ENCODE peak calls at places on chromosomes 2 and 18, in seven cellular contexts. M, O, Y, C, A, Z and U are unnamed samples.
A peak's percentile ranks its signal among the peaks of the same experiment; 100 is the strongest.

GRCh38 chr2:97713296-97714083 is at the start of gene ZAP70:
- DNase-seq in M (no peak), Z (no peak), Y (no peak), A (no peak), C (no peak), O (no peak), U (no peak)

GRCh38 chr18:35408843-35409261 is 31.7 kb upstream of the ZNF396 start:
- DNase-seq in M (no peak), Z (no peak), A (no peak), Y (no peak), O (no peak), C (no peak), U (no peak)

GRCh38 chr2:176854878-176855277 is 357.7 kb upstream of the HNRNPA3 start:
- DNase-seq in M (no peak), A (no peak), Z (no peak), Y (no peak), O (no peak), C (no peak), U (no peak)

GRCh38 chr2:204604061-204604460 is 58.8 kb downstream of the PARD3B start:
- DNase-seq in A (no peak), C (peak; percentile 14), M (peak; percentile 31), Y (no peak), Z (no peak), O (no peak), U (no peak)

GRCh38 chr2:169641464-169641863 is 52.7 kb downstream of the CFAP210 start:
- DNase-seq in A (no peak), C (no peak), M (peak; percentile 56), Z (no peak), Y (no peak), O (no peak), U (no peak)

GRCh38 chr2:121485039-121485438 is 45.6 kb upstream of the RNU4ATAC start:
- DNase-seq in C (no peak), A (no peak), Y (no peak), Z (peak; percentile 34), O (peak; percentile 77), M (peak; percentile 84), U (no peak)

GRCh38 chr2:79993144-79993543 is 311.4 kb downstream of the LRRTM1 start:
- DNase-seq in A (no peak), Y (no peak), Z (no peak), C (no peak), M (no peak), O (no peak), U (no peak)

GRCh38 chr2:127675335-127676261 is at the start of gene LIMS2:
- DNase-seq in Y (peak; percentile 47), O (peak; percentile 50), A (peak; percentile 66), M (peak; percentile 33), C (peak; percentile 71), Z (peak; percentile 15), U (no peak)

GRCh38 chr2:172169611-172170010 is 66.9 kb upstream of the DLX2 start:
- DNase-seq in Z (no peak), O (no peak), A (no peak), Y (no peak), M (no peak), C (no peak), U (no peak)

GRCh38 chr2:222655406-222655747 is 515 bp downstream of the FARSB start:
- DNase-seq in O (peak; percentile 23), Y (no peak), Z (no peak), M (peak; percentile 23), C (peak; percentile 48), A (no peak), U (no peak)

GRCh38 chr2:214077727-214078126 is 333.1 kb upstream of the VWC2L start:
- DNase-seq in Z (no peak), C (no peak), O (no peak), A (no peak), M (no peak), Y (no peak), U (no peak)

GRCh38 chr18:57075716-57076400 is 71.0 kb upstream of the BOD1L2 start:
- DNase-seq in A (no peak), C (no peak), Y (peak; percentile 67), Z (no peak), M (no peak), O (no peak), U (peak; percentile 73)

GRCh38 chr2:119741001-119741400 is 18.7 kb upstream of the PTPN4 start:
- DNase-seq in M (no peak), Y (no peak), C (no peak), O (no peak), A (no peak), Z (no peak), U (no peak)

GRCh38 chr2:675460-675859 is 1.7 kb downstream of the TMEM18 start:
- DNase-seq in M (peak; percentile 23), Z (no peak), Y (no peak), A (no peak), O (no peak), C (no peak), U (no peak)

GRCh38 chr2:172097557-172098131 is 5.1 kb downstream of the DLX2 start:
- DNase-seq in M (no peak), O (peak; percentile 38), C (no peak), A (peak; percentile 48), Z (no peak), Y (no peak), U (peak; percentile 32)

GRCh38 chr2:120710256-120710655 is 25.4 kb upstream of the GLI2 start:
- DNase-seq in M (peak; percentile 79), C (peak; percentile 87), A (no peak), O (no peak), Z (no peak), Y (no peak), U (no peak)

GRCh38 chr2:136010126-136010525 is 24.7 kb upstream of the DARS1 start:
- DNase-seq in M (peak; percentile 72), Z (no peak), Y (no peak), O (no peak), C (no peak), A (no peak), U (no peak)

GRCh38 chr2:95389256-95390119 is 13.0 kb upstream of the FAHD2A start:
- DNase-seq in Y (peak; percentile 86), A (peak; percentile 89), Z (peak; percentile 56), C (peak; percentile 43), M (peak; percentile 49), O (peak; percentile 79), U (peak; percentile 62)

GRCh38 chr2:37916512-37917082 is 8.5 kb upstream of the RMDN2 start:
- DNase-seq in O (no peak), M (peak; percentile 96), Z (peak; percentile 62), A (no peak), Y (no peak), C (no peak), U (no peak)

GRCh38 chr2:108447947-108448677 is 894 bp upstream of the GCC2 start:
- DNase-seq in A (no peak), Y (no peak), C (no peak), M (no peak), O (no peak), Z (no peak), U (no peak)

GRCh38 chr2:196453613-196454047 is 185.9 kb upstream of the CCDC150 start:
- DNase-seq in Z (peak; percentile 19), M (peak; percentile 63), O (peak; percentile 69), A (no peak), Y (peak; percentile 36), C (peak; percentile 36), U (peak; percentile 21)

GRCh38 chr18:63430526-63430925 is 8.2 kb upstream of the VPS4B start:
- DNase-seq in C (no peak), O (no peak), Y (no peak), M (no peak), A (no peak), Z (no peak), U (no peak)

GRCh38 chr2:54088191-54088634 is 27.2 kb upstream of the ACYP2 start:
- DNase-seq in Y (no peak), C (peak; percentile 5), A (no peak), O (peak; percentile 87), M (peak; percentile 57), Z (no peak), U (no peak)

GRCh38 chr2:54097124-54097523 is 18.3 kb upstream of the ACYP2 start:
- DNase-seq in C (no peak), M (no peak), A (no peak), Z (no peak), Y (no peak), O (no peak), U (no peak)

GRCh38 chr2:54088719-54089118 is 26.7 kb upstream of the ACYP2 start:
- DNase-seq in O (peak; percentile 69), Y (no peak), C (no peak), M (no peak), Z (no peak), A (no peak), U (no peak)

GRCh38 chr2:54090521-54091117 is 24.8 kb upstream of the ACYP2 start:
- DNase-seq in Y (no peak), O (no peak), A (no peak), M (no peak), C (no peak), Z (no peak), U (no peak)

GRCh38 chr2:54092940-54093339 is 22.5 kb upstream of the ACYP2 start:
- DNase-seq in Z (no peak), O (peak; percentile 65), A (no peak), Y (no peak), M (no peak), C (no peak), U (no peak)
- H2BK5ac ChIP-seq in Z (no peak overlapping the region), O (no peak overlapping the region), A (no peak overlapping the region), Y (no peak overlapping the region), M (no peak overlapping the region), C (no peak overlapping the region), U (no peak overlapping the region)

DNA sequence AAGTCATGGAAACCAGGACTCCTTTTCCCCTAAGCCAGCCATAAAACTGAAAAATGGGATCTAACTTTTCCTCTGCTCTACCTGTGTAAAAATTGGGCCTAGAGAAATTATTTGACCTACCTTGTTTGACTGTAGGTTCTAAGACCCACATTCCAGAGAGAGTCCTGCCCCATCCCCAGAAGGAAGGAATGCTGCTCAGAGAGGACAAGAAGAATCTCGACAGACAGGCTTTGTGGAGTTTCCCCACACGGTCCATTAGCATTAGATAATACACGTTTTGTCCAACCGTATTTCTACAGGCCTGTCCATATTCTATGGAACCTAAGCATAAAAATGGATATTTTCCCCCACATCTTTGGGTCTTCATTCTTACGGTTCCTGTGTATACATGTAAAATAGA is 403.3 kb downstream of the METTL4 start:
- DNase-seq in Y (no peak), A (no peak), M (no peak), O (no peak), C (no peak), Z (peak; percentile 92), U (no peak)
- H2BK120ac ChIP-seq in Y (no peak overlapping the region), A (no peak overlapping the region), M (no peak overlapping the region), O (no peak overlapping the region), C (no peak overlapping the region), Z (peak overlapping the region; percentile 64), U (no peak overlapping the region)

GRCh38 chr18:10477121-10477862 is 22.9 kb downstream of the APCDD1 start:
- DNase-seq in O (peak; percentile 28), C (no peak), A (no peak), M (no peak), Z (no peak), Y (peak; percentile 48), U (no peak)
- H3K4me1 ChIP-seq in O (peaks cover 11% of the 10 kb centered on the region), C (peaks cover 2% of the 10 kb centered on the region), A (peaks cover 8% of the 10 kb centered on the region), M (peaks cover 4% of the 10 kb centered on the region), Z (no peaks in the 10 kb centered on the region), Y (peaks cover 13% of the 10 kb centered on the region), U (no peaks in the 10 kb centered on the region)

GRCh38 chr2:144936442-144936841 is 416.5 kb upstream of the ZEB2 start:
- DNase-seq in Y (no peak), O (no peak), A (no peak), Z (no peak), C (peak; percentile 15), M (no peak), U (no peak)
- H2BK5ac ChIP-seq in Y (no peak overlapping the region), O (no peak overlapping the region), A (no peak overlapping the region), Z (no peak overlapping the region), C (no peak overlapping the region), M (no peak overlapping the region), U (no peak overlapping the region)

GRCh38 chr2:207477896-207478295 is 51.9 kb upstream of the CREB1 start:
- DNase-seq in O (peak; percentile 76), M (no peak), C (no peak), Y (no peak), A (no peak), Z (peak; percentile 59), U (no peak)
- H2BK120ac ChIP-seq in O (no peak overlapping the region), M (peak overlapping the region; percentile 15), C (no peak overlapping the region), Y (no peak overlapping the region), A (no peak overlapping the region), Z (no peak overlapping the region), U (no peak overlapping the region)